ENCODE peak calls at places on chromosomes 12 and 14, in five cellular contexts. One of them, this sample, is unnamed.

GRCh38 chr12:78938341-78939084 is 73.9 kb downstream of the SYT1 start:
- DNase-seq in IMR-90: no peak
- DNase-seq in mesendoderm: no peak
- DNase-seq in H1: no peak
- DNase-seq in mesenchymal stem cell: no peak
- DNase-seq in this sample: no peak

GRCh38 chr14:48735607-48736006 is 850.6 kb downstream of the RPS29 start:
- DNase-seq in H1: no peak
- DNase-seq in IMR-90: no peak
- DNase-seq in mesendoderm: no peak
- DNase-seq in mesenchymal stem cell: no peak
- DNase-seq in this sample: no peak

GRCh38 chr12:3770891-3771290 is 18.0 kb upstream of the CRACR2A start:
- DNase-seq in mesenchymal stem cell: peak; percentile 12
- DNase-seq in H1: no peak
- DNase-seq in mesendoderm: no peak
- DNase-seq in IMR-90: peak; percentile 61
- DNase-seq in this sample: no peak

GRCh38 chr12:66636771-66637170 is 42.1 kb downstream of the GRIP1 start:
- DNase-seq in H1: no peak
- DNase-seq in IMR-90: no peak
- DNase-seq in mesendoderm: no peak
- DNase-seq in mesenchymal stem cell: peak; percentile 5
- DNase-seq in this sample: no peak

GRCh38 chr14:92491782-92492181 is 21.8 kb upstream of the RIN3 start:
- DNase-seq in H1: no peak
- DNase-seq in mesenchymal stem cell: no peak
- DNase-seq in IMR-90: no peak
- DNase-seq in mesendoderm: no peak
- DNase-seq in this sample: no peak

GRCh38 chr12:71626098-71626497 is 37.5 kb downstream of the ZFC3H1 start:
- DNase-seq in mesenchymal stem cell: no peak
- DNase-seq in IMR-90: no peak
- DNase-seq in H1: no peak
- DNase-seq in mesendoderm: no peak
- DNase-seq in this sample: no peak

GRCh38 chr12:7130791-7131501 is 775 bp downstream of the CLSTN3 start:
- DNase-seq in IMR-90: peak; percentile 52
- DNase-seq in H1: peak; percentile 78
- DNase-seq in mesendoderm: peak; percentile 79
- DNase-seq in mesenchymal stem cell: peak; percentile 46
- DNase-seq in this sample: no peak

GRCh38 chr12:17017402-17017801 is 411.4 kb upstream of the LMO3 start:
- DNase-seq in IMR-90: no peak
- DNase-seq in mesenchymal stem cell: no peak
- DNase-seq in mesendoderm: no peak
- DNase-seq in H1: no peak
- DNase-seq in this sample: no peak

GRCh38 chr12:130204441-130204840 is 42.2 kb downstream of the FZD10 start:
- DNase-seq in mesendoderm: no peak
- DNase-seq in IMR-90: no peak
- DNase-seq in mesenchymal stem cell: no peak
- DNase-seq in H1: no peak
- DNase-seq in this sample: no peak

GRCh38 chr12:65324056-65324455 is 45.6 kb downstream of the MSRB3 start:
- DNase-seq in IMR-90: peak; percentile 28
- DNase-seq in H1: no peak
- DNase-seq in mesenchymal stem cell: no peak
- DNase-seq in mesendoderm: no peak
- DNase-seq in this sample: no peak

GRCh38 chr14:85508863-85509262 is 21.1 kb upstream of the FLRT2 start:
- DNase-seq in mesendoderm: peak; percentile 60
- DNase-seq in IMR-90: no peak
- DNase-seq in mesenchymal stem cell: peak; percentile 18
- DNase-seq in H1: no peak
- DNase-seq in this sample: no peak

GRCh38 chr12:53181935-53182334 is 1.2 kb upstream of the CSAD start:
- DNase-seq in mesenchymal stem cell: peak; percentile 23
- DNase-seq in IMR-90: no peak
- DNase-seq in H1: no peak
- DNase-seq in mesendoderm: no peak
- DNase-seq in this sample: no peak
- H3K4me3 ChIP-seq in mesenchymal stem cell: no peak overlapping the region
- H3K4me3 ChIP-seq in IMR-90: peak overlapping the region; percentile 75
- H3K4me3 ChIP-seq in H1: peak overlapping the region; percentile 89
- H3K4me3 ChIP-seq in mesendoderm: no peak overlapping the region
- H3K4me3 ChIP-seq in this sample: no peak overlapping the region

GRCh38 chr14:23095196-23096108 is at the start of gene C14orf119:
- DNase-seq in mesenchymal stem cell: peak; percentile 100
- DNase-seq in H1: no peak
- DNase-seq in mesendoderm: peak; percentile 100
- DNase-seq in IMR-90: peak; percentile 99
- DNase-seq in this sample: peak; percentile 100
- H2BK15ac ChIP-seq in mesenchymal stem cell: peak within 1 kb of the TSS; percentile 96
- H2BK15ac ChIP-seq in H1: no peak within 1 kb of the TSS
- H2BK15ac ChIP-seq in mesendoderm: no peak within 1 kb of the TSS
- H2BK15ac ChIP-seq in IMR-90: peak within 1 kb of the TSS; percentile 71
- H2BK15ac ChIP-seq in this sample: no peak within 1 kb of the TSS

GRCh38 chr14:24311837-24312615 is 724 bp downstream of the LTB4R start:
- DNase-seq in H1: no peak
- DNase-seq in mesenchymal stem cell: no peak
- DNase-seq in mesendoderm: no peak
- DNase-seq in IMR-90: no peak
- DNase-seq in this sample: no peak
- H3K4me3 ChIP-seq in H1: no peak overlapping the region
- H3K4me3 ChIP-seq in mesenchymal stem cell: no peak overlapping the region
- H3K4me3 ChIP-seq in mesendoderm: no peak overlapping the region
- H3K4me3 ChIP-seq in IMR-90: no peak overlapping the region
- H3K4me3 ChIP-seq in this sample: no peak overlapping the region

GRCh38 chr12:49687941-49688340 is 19.3 kb downstream of the FMNL3 start:
- DNase-seq in H1: no peak
- DNase-seq in IMR-90: no peak
- DNase-seq in mesenchymal stem cell: no peak
- DNase-seq in mesendoderm: peak; percentile 75
- DNase-seq in this sample: no peak

GRCh38 chr12:49683604-49684309 is 23.4 kb downstream of the FMNL3 start:
- DNase-seq in mesenchymal stem cell: no peak
- DNase-seq in mesendoderm: peak; percentile 62
- DNase-seq in IMR-90: no peak
- DNase-seq in H1: no peak
- DNase-seq in this sample: no peak

GRCh38 chr12:49689236-49689635 is 18.0 kb downstream of the FMNL3 start:
- DNase-seq in H1: no peak
- DNase-seq in mesenchymal stem cell: no peak
- DNase-seq in IMR-90: no peak
- DNase-seq in mesendoderm: no peak
- DNase-seq in this sample: no peak

GRCh38 chr12:49680075-49680474 is 27.1 kb downstream of the FMNL3 start:
- DNase-seq in mesenchymal stem cell: no peak
- DNase-seq in H1: no peak
- DNase-seq in IMR-90: no peak
- DNase-seq in mesendoderm: no peak
- DNase-seq in this sample: no peak

GRCh38 chr12:49684310-49684854 is 22.8 kb downstream of the FMNL3 start:
- DNase-seq in H1: no peak
- DNase-seq in mesendoderm: no peak
- DNase-seq in IMR-90: no peak
- DNase-seq in mesenchymal stem cell: no peak
- DNase-seq in this sample: no peak
- H2BK15ac ChIP-seq in H1: no peak overlapping the region
- H2BK15ac ChIP-seq in mesendoderm: no peak overlapping the region
- H2BK15ac ChIP-seq in IMR-90: no peak overlapping the region
- H2BK15ac ChIP-seq in mesenchymal stem cell: no peak overlapping the region
- H2BK15ac ChIP-seq in this sample: no peak overlapping the region